ENCODE peak calls at places on chromosomes 11 and 22, in four cellular contexts. One of them, this sample, is unnamed.

GRCh38 chr11:118620529-118621070 is 13.2 kb downstream of the PHLDB1 start:
- DNase-seq in activated T-helper 1 cell treated with Interleukin-2 at 50 U/mL for 16 hours: no peak
- DNase-seq in stimulated activated CD8-positive, alpha-beta memory T cell treated with anti-CD3 and anti-CD28 coated beads, Interleukin-2, amount 100 ng/mL, for 48 hours: no peak
- DNase-seq in GM03348: no peak
- DNase-seq in this sample: no peak

GRCh38 chr22:39251762-39252460 is 7.1 kb upstream of the PDGFB start:
- DNase-seq in GM03348: no peak
- DNase-seq in activated T-helper 1 cell treated with Interleukin-2 at 50 U/mL for 16 hours: no peak
- DNase-seq in stimulated activated CD8-positive, alpha-beta memory T cell treated with anti-CD3 and anti-CD28 coated beads, Interleukin-2, amount 100 ng/mL, for 48 hours: no peak
- DNase-seq in this sample: no peak

GRCh38 chr11:116376547-116376946 is 396.2 kb downstream of the BUD13 start:
- DNase-seq in stimulated activated CD8-positive, alpha-beta memory T cell treated with anti-CD3 and anti-CD28 coated beads, Interleukin-2, amount 100 ng/mL, for 48 hours: no peak
- DNase-seq in activated T-helper 1 cell treated with Interleukin-2 at 50 U/mL for 16 hours: no peak
- DNase-seq in GM03348: no peak
- DNase-seq in this sample: no peak

GRCh38 chr11:115527534-115528125 is 23.4 kb upstream of the CADM1 start:
- DNase-seq in GM03348: no peak
- DNase-seq in activated T-helper 1 cell treated with Interleukin-2 at 50 U/mL for 16 hours: no peak
- DNase-seq in stimulated activated CD8-positive, alpha-beta memory T cell treated with anti-CD3 and anti-CD28 coated beads, Interleukin-2, amount 100 ng/mL, for 48 hours: no peak
- DNase-seq in this sample: peak; percentile 48

GRCh38 chr22:43129426-43130425 is 13.5 kb downstream of the MCAT start:
- DNase-seq in activated T-helper 1 cell treated with Interleukin-2 at 50 U/mL for 16 hours: no peak
- DNase-seq in GM03348: no peak
- DNase-seq in stimulated activated CD8-positive, alpha-beta memory T cell treated with anti-CD3 and anti-CD28 coated beads, Interleukin-2, amount 100 ng/mL, for 48 hours: no peak
- DNase-seq in this sample: no peak

GRCh38 chr11:14973621-14974020 is 1.5 kb upstream of the CALCA start:
- DNase-seq in GM03348: peak; percentile 41
- DNase-seq in stimulated activated CD8-positive, alpha-beta memory T cell treated with anti-CD3 and anti-CD28 coated beads, Interleukin-2, amount 100 ng/mL, for 48 hours: no peak
- DNase-seq in activated T-helper 1 cell treated with Interleukin-2 at 50 U/mL for 16 hours: no peak
- DNase-seq in this sample: peak; percentile 44

GRCh38 chr22:19807161-19807913 is 46.8 kb downstream of the TBX1 start:
- DNase-seq in activated T-helper 1 cell treated with Interleukin-2 at 50 U/mL for 16 hours: no peak
- DNase-seq in GM03348: no peak
- DNase-seq in stimulated activated CD8-positive, alpha-beta memory T cell treated with anti-CD3 and anti-CD28 coated beads, Interleukin-2, amount 100 ng/mL, for 48 hours: no peak
- DNase-seq in this sample: peak; percentile 3

GRCh38 chr11:69122642-69123431 is 32.9 kb upstream of the SMIM38 start:
- DNase-seq in activated T-helper 1 cell treated with Interleukin-2 at 50 U/mL for 16 hours: peak; percentile 16
- DNase-seq in GM03348: peak; percentile 93
- DNase-seq in stimulated activated CD8-positive, alpha-beta memory T cell treated with anti-CD3 and anti-CD28 coated beads, Interleukin-2, amount 100 ng/mL, for 48 hours: peak; percentile 73
- DNase-seq in this sample: peak; percentile 92

GRCh38 chr11:19546325-19546724 is 166.3 kb upstream of the NAV2 start:
- DNase-seq in activated T-helper 1 cell treated with Interleukin-2 at 50 U/mL for 16 hours: no peak
- DNase-seq in GM03348: no peak
- DNase-seq in stimulated activated CD8-positive, alpha-beta memory T cell treated with anti-CD3 and anti-CD28 coated beads, Interleukin-2, amount 100 ng/mL, for 48 hours: no peak
- DNase-seq in this sample: no peak

GRCh38 chr11:23192256-23192655 is 332.0 kb upstream of the CCDC179 start:
- DNase-seq in activated T-helper 1 cell treated with Interleukin-2 at 50 U/mL for 16 hours: no peak
- DNase-seq in GM03348: no peak
- DNase-seq in stimulated activated CD8-positive, alpha-beta memory T cell treated with anti-CD3 and anti-CD28 coated beads, Interleukin-2, amount 100 ng/mL, for 48 hours: no peak
- DNase-seq in this sample: peak; percentile 11

GRCh38 chr11:32312206-32312817 is 123.0 kb downstream of the WT1 start:
- DNase-seq in GM03348: no peak
- DNase-seq in activated T-helper 1 cell treated with Interleukin-2 at 50 U/mL for 16 hours: no peak
- DNase-seq in stimulated activated CD8-positive, alpha-beta memory T cell treated with anti-CD3 and anti-CD28 coated beads, Interleukin-2, amount 100 ng/mL, for 48 hours: no peak
- DNase-seq in this sample: no peak

GRCh38 chr22:44357962-44358553 is 45.3 kb upstream of the SHISAL1 start:
- DNase-seq in stimulated activated CD8-positive, alpha-beta memory T cell treated with anti-CD3 and anti-CD28 coated beads, Interleukin-2, amount 100 ng/mL, for 48 hours: no peak
- DNase-seq in GM03348: no peak
- DNase-seq in activated T-helper 1 cell treated with Interleukin-2 at 50 U/mL for 16 hours: no peak
- DNase-seq in this sample: no peak

GRCh38 chr11:57777969-57778317 is 16.3 kb downstream of the CTNND1 start:
- DNase-seq in stimulated activated CD8-positive, alpha-beta memory T cell treated with anti-CD3 and anti-CD28 coated beads, Interleukin-2, amount 100 ng/mL, for 48 hours: no peak
- DNase-seq in GM03348: no peak
- DNase-seq in activated T-helper 1 cell treated with Interleukin-2 at 50 U/mL for 16 hours: no peak
- DNase-seq in this sample: peak; percentile 76

This sample was measured in hepatocyte.